ENCODE peak calls at places on chromosome 17, in four cellular contexts. T, W, N and E are unnamed samples.

GRCh38 chr17:1045456-1045855 is 48.5 kb downstream of the TIMM22 start:
- DNase-seq in T (no peak), W (no peak), N (no peak), E (no peak)

GRCh38 chr17:35052240-35052608 is 11.3 kb downstream of the RFFL start:
- DNase-seq in T (no peak), W (peak; percentile 33), N (peak; percentile 19), E (peak; percentile 21)

GRCh38 chr17:45160505-45161287 is 979 bp upstream of the HEXIM2 start:
- DNase-seq in T (peak; percentile 82), W (peak; percentile 48), N (peak; percentile 63), E (peak; percentile 36)

GRCh38 chr17:63140255-63140654 is 174.2 kb downstream of the TANC2 start:
- DNase-seq in T (no peak), W (peak; percentile 37), N (peak; percentile 61), E (no peak)

GRCh38 chr17:43401293-43401692 is 2.5 kb downstream of the ARL4D start:
- DNase-seq in T (no peak), W (peak; percentile 66), N (no peak), E (peak; percentile 94)

GRCh38 chr17:50080096-50080480 is 15.1 kb upstream of the PDK2 start:
- DNase-seq in T (no peak), W (no peak), N (no peak), E (no peak)

GRCh38 chr17:80382956-80383355 is 32.0 kb upstream of the ENDOV start:
- DNase-seq in T (peak; percentile 7), W (no peak), N (no peak), E (no peak)

GRCh38 chr17:69581061-69581955 is 166.8 kb downstream of the MAP2K6 start:
- DNase-seq in T (no peak), W (no peak), N (peak; percentile 80), E (no peak)

DNA sequence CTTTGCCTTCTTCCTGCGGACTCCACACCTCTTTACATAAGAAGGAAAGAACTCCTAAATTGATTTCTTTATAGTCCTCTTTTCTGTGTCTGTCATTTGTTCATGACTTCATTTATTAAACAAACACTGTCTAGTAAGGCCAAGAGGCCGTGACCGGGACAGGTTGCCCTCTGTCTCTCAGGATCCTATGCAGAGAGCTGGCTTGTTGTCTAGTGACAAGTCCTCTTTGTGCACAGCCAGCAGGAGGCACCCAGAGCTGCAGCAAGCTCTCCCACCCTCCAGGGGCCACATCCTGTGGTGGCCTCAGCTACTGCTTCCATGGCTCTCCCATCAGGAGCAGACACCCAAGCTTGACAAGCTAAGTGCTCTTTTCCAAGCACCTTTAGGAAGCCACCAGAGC is 50.6 kb downstream of the PLD6 start:
- DNase-seq in T (no peak), W (no peak), N (no peak), E (no peak)
- TF ChIP-seq CTCF in T (no peak), W (peak; percentile 6), N (no peak), E (no peak)

GRCh38 chr17:42027961-42028790 is 8.3 kb downstream of the NKIRAS2 start:
- DNase-seq in T (no peak), W (no peak), N (no peak), E (no peak)
- TF ChIP-seq CTCF in T (no peak), W (peak; percentile 46), N (no peak), E (peak; percentile 50)

GRCh38 chr17:2571523-2572303 is 21.7 kb upstream of the PAFAH1B1 start:
- DNase-seq in T (no peak), W (no peak), N (peak; percentile 65), E (no peak)
- TF ChIP-seq CTCF in T (no peak), W (no peak), N (no peak), E (no peak)

GRCh38 chr17:28576758-28577465 is at the start of gene ALDOC:
- DNase-seq in T (peak; percentile 97), W (peak; percentile 87), N (peak; percentile 98), E (peak; percentile 76)
- TF ChIP-seq CTCF in T (no peak), W (peak; percentile 13), N (no peak), E (no peak)

DNA sequence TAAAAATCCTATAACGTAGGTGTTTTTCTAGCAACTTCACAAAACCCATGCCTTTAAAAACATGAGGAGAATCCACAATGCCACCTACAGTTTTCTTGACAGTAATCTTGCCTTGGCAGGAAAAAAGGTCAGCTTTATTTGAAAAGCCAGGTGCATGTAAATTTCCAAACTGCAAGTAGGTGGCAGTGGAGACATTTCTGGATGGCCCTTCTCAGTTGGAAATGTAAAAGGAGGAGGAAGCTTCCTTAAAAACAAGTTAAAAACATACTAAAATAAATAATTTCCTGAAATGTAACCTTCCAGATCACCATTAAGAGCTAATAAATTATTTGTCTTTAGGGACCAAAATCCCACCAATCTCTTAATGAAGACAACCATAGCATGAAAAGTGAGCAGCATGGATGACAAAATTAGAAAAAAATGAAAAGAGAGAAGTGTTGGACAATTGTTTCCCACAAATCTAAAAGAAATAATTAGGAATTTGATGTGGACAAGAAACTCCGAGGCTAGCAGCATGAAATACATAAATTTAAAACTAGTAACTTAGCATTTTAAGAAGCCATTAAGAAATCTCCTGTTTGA is 152.2 kb downstream of the SNX11 start:
- DNase-seq in T (no peak), W (peak; percentile 12), N (peak; percentile 40), E (peak; percentile 25)
- TF ChIP-seq CTCF in T (no peak), W (peak; percentile 72), N (peak; percentile 42), E (peak; percentile 68)

DNA sequence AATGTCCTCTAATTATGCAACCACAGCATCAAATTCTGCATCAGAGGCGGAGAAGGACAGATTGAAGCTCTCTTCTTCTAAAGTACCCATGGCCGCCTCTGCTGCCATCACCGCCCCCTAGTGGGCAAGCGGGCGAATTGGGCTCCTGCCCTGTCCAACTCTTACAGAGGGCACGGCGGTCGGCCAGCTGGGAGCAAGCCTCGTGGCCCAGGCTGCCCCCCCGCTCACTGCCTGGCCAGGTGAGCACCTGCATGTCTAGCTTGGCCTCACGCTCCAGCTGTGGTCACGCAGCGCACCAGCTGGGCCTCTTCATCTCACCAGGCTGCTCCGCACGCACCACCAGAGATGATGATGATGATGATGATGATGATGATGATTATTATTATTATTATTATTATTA is 146.1 kb upstream of the TOM1L1 start:
- DNase-seq in T (no peak), W (no peak), N (peak; percentile 26), E (no peak)
- TF ChIP-seq CTCF in T (no peak), W (no peak), N (peak; percentile 53), E (peak; percentile 40)